ENCODE peak calls at places on chromosomes 4 and X, in eight cellular contexts. U is endothelial cell of umbilical vein; A is right lobe of liver; F is CD8-positive, alpha-beta T cell; I is ascending aorta; Z is astrocyte; J is transverse colon; R is psoas muscle. G is an unnamed sample.

GRCh38 chrX:42714981-42715688 is 62.8 kb downstream of the PPP1R2C start:
- DNase-seq in J (peak; percentile 73), Z (peak; percentile 34), F (peak; percentile 38), I (peak; percentile 78), A (peak; percentile 70), U (peak; percentile 49), R (peak; percentile 26), G (peak; percentile 91)

GRCh38 chrX:8305336-8305735 is 134.3 kb upstream of the VCX2 start:
- DNase-seq in Z (peak; percentile 65), J (no peak), F (no peak), U (no peak), R (no peak), A (no peak), I (no peak), G (no peak)

GRCh38 chr4:85741921-85742591 is 267.1 kb downstream of the ARHGAP24 start:
- DNase-seq in U (no peak), Z (no peak), R (peak; percentile 18), A (peak; percentile 30), J (no peak), F (no peak), I (no peak), G (no peak)

GRCh38 chr4:118774989-118775388 is 60.9 kb downstream of the SEC24D start:
- DNase-seq in I (no peak), F (no peak), A (no peak), U (peak; percentile 45), J (no peak), R (no peak), Z (peak; percentile 48), G (no peak)

GRCh38 chrX:104347860-104348259 is 93.1 kb upstream of the ESX1 start:
- DNase-seq in R (no peak), A (no peak), Z (peak; percentile 48), F (no peak), J (no peak), U (no peak), I (no peak), G (no peak)

GRCh38 chrX:56978172-56978571 is 17.2 kb downstream of the SPIN3 start:
- DNase-seq in Z (peak; percentile 9), J (peak; percentile 16), A (no peak), I (no peak), R (no peak), U (peak; percentile 47), F (peak; percentile 21), G (peak; percentile 78)

GRCh38 chrX:368811-369562 is 17.7 kb downstream of the PPP2R3B start:
- DNase-seq in U (no peak), A (no peak), J (no peak), F (no peak), I (no peak), Z (peak; percentile 36), R (no peak), G (no peak)

GRCh38 chrX:43592597-43592996 is 63.5 kb upstream of the MAOA start:
- DNase-seq in I (no peak), Z (no peak), R (no peak), U (no peak), A (no peak), J (no peak), F (no peak), G (no peak)

GRCh38 chr4:95377511-95377910 is 171.3 kb downstream of the UNC5C start:
- DNase-seq in A (no peak), F (no peak), Z (no peak), R (no peak), J (no peak), I (no peak), U (no peak), G (no peak)

GRCh38 chr4:180674629-180675367 is 1568.4 kb upstream of the TENM3 start:
- DNase-seq in U (no peak), A (no peak), Z (no peak), F (no peak), I (no peak), R (no peak), J (no peak), G (no peak)

GRCh38 chrX:11399481-11399880 is 106.3 kb downstream of the AMELX start:
- DNase-seq in I (no peak), A (no peak), U (no peak), R (no peak), J (no peak), Z (no peak), F (no peak), G (no peak)

GRCh38 chr4:156962069-156962377 is 9.6 kb downstream of the PDGFC start:
- DNase-seq in I (no peak), A (no peak), U (no peak), Z (no peak), J (no peak), R (no peak), F (no peak), G (no peak)

GRCh38 chr4:47442980-47443379 is 20.5 kb downstream of the COMMD8 start:
- DNase-seq in F (no peak), Z (no peak), R (no peak), J (no peak), U (no peak), A (no peak), I (no peak), G (no peak)

GRCh38 chr4:69523385-69524132 is 27.9 kb upstream of the UGT2B4 start:
- DNase-seq in Z (peak; percentile 34), J (no peak), I (no peak), A (no peak), U (no peak), R (no peak), F (no peak), G (no peak)

GRCh38 chr4:161555689-161556660 is 607.8 kb downstream of the FSTL5 start:
- DNase-seq in A (no peak), U (peak; percentile 79), F (no peak), I (no peak), Z (peak; percentile 76), R (no peak), J (no peak), G (no peak)

GRCh38 chrX:70437011-70437410 is 7.6 kb upstream of the DLG3 start:
- DNase-seq in A (no peak), U (no peak), Z (no peak), F (no peak), J (no peak), R (no peak), I (no peak), G (no peak)

GRCh38 chr4:21827575-21827974 is 121.0 kb downstream of the KCNIP4 start:
- DNase-seq in F (no peak), U (no peak), J (no peak), I (no peak), R (no peak), Z (peak; percentile 78), A (no peak), G (no peak)

GRCh38 chr4:23234716-23235115 is 542.0 kb downstream of the GBA3 start:
- DNase-seq in R (no peak), J (no peak), I (no peak), F (no peak), Z (peak; percentile 60), A (no peak), U (no peak), G (no peak)

GRCh38 chr4:25771672-25772071 is 91.1 kb downstream of the SEL1L3 start:
- DNase-seq in J (no peak), F (no peak), Z (no peak), U (no peak), I (no peak), A (no peak), R (no peak), G (no peak)

GRCh38 chrX:16828126-16828908 is 41.8 kb downstream of the RBBP7 start:
- DNase-seq in Z (peak; percentile 94), F (no peak), A (no peak), U (peak; percentile 66), I (peak; percentile 73), J (peak; percentile 13), R (no peak), G (no peak)

GRCh38 chr4:43757147-43757546 is 691.5 kb downstream of the KCTD8 start:
- DNase-seq in Z (peak; percentile 26), U (no peak), F (no peak), R (no peak), A (no peak), J (no peak), I (no peak), G (peak; percentile 62)

GRCh38 chr4:39466747-39467146 is 7.9 kb downstream of the LIAS start:
- DNase-seq in Z (peak; percentile 57), A (no peak), R (no peak), U (no peak), I (no peak), F (no peak), J (no peak), G (no peak)

GRCh38 chrX:16022580-16023170 is 100.7 kb upstream of the GRPR start:
- DNase-seq in Z (peak; percentile 64), F (no peak), R (no peak), J (no peak), A (no peak), I (no peak), U (peak; percentile 61), G (no peak)

GRCh38 chr4:143424276-143424675 is 87.6 kb downstream of the GAB1 start:
- DNase-seq in I (no peak), F (no peak), J (no peak), R (no peak), U (no peak), A (no peak), Z (peak; percentile 23), G (no peak)

GRCh38 chr4:61922766-61923165 is 722.6 kb downstream of the ADGRL3 start:
- DNase-seq in Z (no peak), F (no peak), U (no peak), J (no peak), I (no peak), A (no peak), R (no peak), G (no peak)

GRCh38 chrX:152869972-152870371 is 27.9 kb upstream of the ZNF185 start:
- DNase-seq in F (no peak), J (no peak), U (no peak), Z (no peak), I (no peak), R (no peak), A (no peak), G (no peak)
- H3K4me1 ChIP-seq in F (no peaks in the 10 kb centered on the region), J (no peaks in the 10 kb centered on the region), U (no peaks in the 10 kb centered on the region), Z (no peaks in the 10 kb centered on the region), I (no peaks in the 10 kb centered on the region), R (no peaks in the 10 kb centered on the region), A (no peaks in the 10 kb centered on the region), G (no peaks in the 10 kb centered on the region)

DNA sequence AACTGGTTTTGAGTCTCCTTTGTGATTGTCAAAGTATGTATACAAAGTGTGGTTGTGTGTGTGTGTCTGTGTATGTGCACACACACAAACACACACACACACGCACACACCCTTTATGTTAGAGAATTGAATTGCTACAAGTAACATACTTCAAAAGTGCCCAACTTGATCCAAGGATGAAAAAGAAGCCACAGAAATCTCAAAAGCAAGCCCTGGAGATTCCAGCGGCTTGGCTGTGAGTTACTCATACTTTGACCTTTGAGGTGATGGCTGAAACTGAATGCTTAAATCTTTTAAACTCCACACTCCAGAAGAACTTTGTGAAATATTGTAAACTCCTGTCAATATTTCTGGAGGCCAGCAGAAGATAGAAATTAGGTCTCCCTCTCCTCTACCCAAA is 168.4 kb upstream of the NRK start:
- DNase-seq in R (no peak), Z (peak; percentile 30), F (no peak), J (no peak), U (no peak), I (no peak), A (no peak), G (no peak)
- TF ChIP-seq CTCF in R (no peak), Z (no peak), F (no peak), J (no peak), U (no peak), I (no peak), A (no peak), G (no peak)

GRCh38 chr4:177012918-177013545 is 220.3 kb upstream of the VEGFC start:
- DNase-seq in F (no peak), Z (no peak), A (no peak), U (no peak), I (no peak), J (no peak), R (no peak), G (no peak)
- H3K4me1 ChIP-seq in F (no peaks in the 10 kb centered on the region), Z (peaks cover 8% of the 10 kb centered on the region), A (no peaks in the 10 kb centered on the region), U (no peaks in the 10 kb centered on the region), I (no peaks in the 10 kb centered on the region), J (no peaks in the 10 kb centered on the region), R (no peaks in the 10 kb centered on the region), G (no peaks in the 10 kb centered on the region)

GRCh38 chrX:3939967-3940610 is 226.6 kb upstream of the PRKX start:
- DNase-seq in A (no peak), U (peak; percentile 2), I (no peak), R (no peak), J (no peak), F (no peak), Z (no peak), G (no peak)
- TF ChIP-seq CTCF in A (peak; percentile 49), U (no peak), I (peak; percentile 27), R (no peak), J (no peak), F (peak; percentile 29), Z (peak; percentile 19), G (peak; percentile 82)

G was measured in endodermal cell.